ENCODE peak calls at places on chromosomes 4 and X, in seven cellular contexts. Z is AG04450, Q is DMS153, X is NCI-H510A, J is memory B cell, T is adrenal gland, S is MV-4-11. V is an unnamed sample.

GRCh38 chr4:48047896-48048295 is 31.3 kb downstream of the NIPAL1 start:
- DNase-seq in T (no peak), J (no peak), Q (no peak), X (no peak), S (no peak), Z (no peak), V (no peak)

GRCh38 chrX:106894978-106895452 is 8.1 kb downstream of the RIPPLY1 start:
- DNase-seq in J (no peak), X (no peak), Q (no peak), T (peak; percentile 70), S (no peak), Z (peak; percentile 29), V (no peak)

GRCh38 chr4:21858971-21859370 is 89.6 kb downstream of the KCNIP4 start:
- DNase-seq in Q (no peak), Z (no peak), S (no peak), T (no peak), X (no peak), J (no peak), V (no peak)

GRCh38 chrX:24099394-24099793 is 44.6 kb downstream of the EIF2S3 start:
- DNase-seq in Z (no peak), Q (no peak), J (no peak), T (no peak), S (no peak), X (no peak), V (no peak)

GRCh38 chrX:64176876-64177275 is 28.6 kb downstream of the AMER1 start:
- DNase-seq in Z (no peak), X (no peak), J (no peak), T (peak; percentile 41), Q (no peak), S (peak; percentile 4), V (no peak)

GRCh38 chr4:81566076-81566663 is 94.5 kb upstream of the RASGEF1B start:
- DNase-seq in T (peak; percentile 22), S (no peak), Q (no peak), Z (no peak), J (no peak), X (no peak), V (no peak)

GRCh38 chr4:74598611-74599325 is 153.8 kb downstream of the AREG start:
- DNase-seq in X (no peak), J (no peak), Q (no peak), S (no peak), T (no peak), Z (no peak), V (no peak)

GRCh38 chrX:38233891-38234807 is 13.5 kb upstream of the SRPX start:
- DNase-seq in J (no peak), Z (no peak), T (peak; percentile 41), S (no peak), X (no peak), Q (no peak), V (no peak)

GRCh38 chr4:63717384-63717783 is 691.9 kb downstream of the TECRL start:
- DNase-seq in J (no peak), Q (peak; percentile 2), X (no peak), S (peak; percentile 10), Z (no peak), T (no peak), V (no peak)

GRCh38 chrX:39772057-39772832 is 325.5 kb downstream of the BCOR start:
- DNase-seq in Z (no peak), J (no peak), T (peak; percentile 47), X (no peak), Q (peak; percentile 25), S (peak; percentile 86), V (no peak)

GRCh38 chr4:8409271-8410065 is 31.1 kb downstream of the ACOX3 start:
- DNase-seq in X (no peak), T (no peak), Z (no peak), S (peak; percentile 95), J (no peak), Q (no peak), V (no peak)

GRCh38 chr4:178633263-178633662 is 1191.0 kb upstream of the AGA start:
- DNase-seq in Q (no peak), S (no peak), J (no peak), X (no peak), Z (no peak), T (no peak), V (no peak)

V was measured in smooth muscle cell of the brain vasculature.